ENCODE peak calls at places on chromosomes 13 and 19, in eight cellular contexts. One of them, this sample, is unnamed. For H3K27me3, the result is how much of the 10 kb centered on the place peaks cover.

GRCh38 chr13:113794086-113794485 is 35.1 kb downstream of the TMEM255B start:
- DNase-seq in body of pancreas: no peak
- DNase-seq in HCT116: no peak
- DNase-seq in heart left ventricle: no peak
- DNase-seq in tibial artery: peak
- DNase-seq in IMR-90: no peak
- DNase-seq in PC-3: no peak
- DNase-seq in adrenal gland: no peak
- DNase-seq in this sample: no peak

GRCh38 chr19:3471954-3472655 is 8.2 kb downstream of the SMIM24 start:
- DNase-seq in HCT116: no peak
- DNase-seq in heart left ventricle: peak
- DNase-seq in IMR-90: no peak
- DNase-seq in body of pancreas: peak
- DNase-seq in tibial artery: no peak
- DNase-seq in adrenal gland: no peak
- DNase-seq in PC-3: peak
- DNase-seq in this sample: peak

GRCh38 chr19:55579766-55580621 is 654 bp downstream of the ZNF579 start:
- DNase-seq in IMR-90: peak
- DNase-seq in heart left ventricle: peak
- DNase-seq in HCT116: no peak
- DNase-seq in adrenal gland: no peak
- DNase-seq in body of pancreas: no peak
- DNase-seq in PC-3: peak
- DNase-seq in tibial artery: no peak
- DNase-seq in this sample: peak

GRCh38 chr13:98434060-98434459 is 142.8 kb downstream of the STK24 start:
- DNase-seq in HCT116: no peak
- DNase-seq in tibial artery: no peak
- DNase-seq in body of pancreas: no peak
- DNase-seq in IMR-90: no peak
- DNase-seq in adrenal gland: no peak
- DNase-seq in heart left ventricle: no peak
- DNase-seq in PC-3: no peak
- DNase-seq in this sample: no peak

GRCh38 chr19:4062576-4063368 is 3.9 kb downstream of the ZBTB7A start:
- DNase-seq in IMR-90: no peak
- DNase-seq in heart left ventricle: no peak
- DNase-seq in HCT116: no peak
- DNase-seq in PC-3: no peak
- DNase-seq in body of pancreas: no peak
- DNase-seq in adrenal gland: no peak
- DNase-seq in tibial artery: no peak
- DNase-seq in this sample: no peak

GRCh38 chr13:101291216-101291615 is 125.1 kb downstream of the NALCN start:
- DNase-seq in adrenal gland: no peak
- DNase-seq in PC-3: no peak
- DNase-seq in HCT116: no peak
- DNase-seq in tibial artery: no peak
- DNase-seq in body of pancreas: no peak
- DNase-seq in heart left ventricle: no peak
- DNase-seq in IMR-90: peak
- DNase-seq in this sample: no peak

GRCh38 chr19:39498262-39499081 is at the start of gene DLL3:
- DNase-seq in body of pancreas: no peak
- DNase-seq in IMR-90: peak
- DNase-seq in heart left ventricle: no peak
- DNase-seq in PC-3: peak
- DNase-seq in adrenal gland: no peak
- DNase-seq in tibial artery: no peak
- DNase-seq in HCT116: no peak
- DNase-seq in this sample: no peak

GRCh38 chr13:87667686-87668085 is 3.5 kb upstream of the SLITRK5 start:
- DNase-seq in HCT116: no peak
- DNase-seq in body of pancreas: no peak
- DNase-seq in adrenal gland: no peak
- DNase-seq in tibial artery: no peak
- DNase-seq in PC-3: peak
- DNase-seq in heart left ventricle: no peak
- DNase-seq in IMR-90: no peak
- DNase-seq in this sample: no peak

GRCh38 chr19:1076951-1077350 is 10.0 kb downstream of the ARHGAP45 start:
- DNase-seq in heart left ventricle: peak
- DNase-seq in HCT116: no peak
- DNase-seq in PC-3: peak
- DNase-seq in body of pancreas: peak
- DNase-seq in IMR-90: no peak
- DNase-seq in adrenal gland: no peak
- DNase-seq in tibial artery: no peak
- DNase-seq in this sample: peak

GRCh38 chr13:44012910-44013309 is 133.2 kb downstream of the LACC1 start:
- DNase-seq in tibial artery: no peak
- DNase-seq in adrenal gland: no peak
- DNase-seq in IMR-90: no peak
- DNase-seq in body of pancreas: no peak
- DNase-seq in PC-3: no peak
- DNase-seq in heart left ventricle: no peak
- DNase-seq in HCT116: no peak
- DNase-seq in this sample: no peak

GRCh38 chr19:38647966-38648788 is 728 bp downstream of the ACTN4 start:
- DNase-seq in heart left ventricle: no peak
- DNase-seq in PC-3: no peak
- DNase-seq in body of pancreas: no peak
- DNase-seq in adrenal gland: no peak
- DNase-seq in HCT116: no peak
- DNase-seq in tibial artery: no peak
- DNase-seq in IMR-90: no peak
- DNase-seq in this sample: no peak

GRCh38 chr13:33017410-33017929 is 1.2 kb downstream of the KL start:
- DNase-seq in tibial artery: peak
- DNase-seq in heart left ventricle: peak
- DNase-seq in PC-3: no peak
- DNase-seq in IMR-90: peak
- DNase-seq in adrenal gland: peak
- DNase-seq in HCT116: no peak
- DNase-seq in body of pancreas: peak
- DNase-seq in this sample: peak

GRCh38 chr13:75635621-75636338 is at the start of gene LMO7:
- DNase-seq in PC-3: peak
- DNase-seq in tibial artery: peak
- DNase-seq in adrenal gland: peak
- DNase-seq in heart left ventricle: peak
- DNase-seq in HCT116: no peak
- DNase-seq in IMR-90: peak
- DNase-seq in body of pancreas: peak
- DNase-seq in this sample: peak

GRCh38 chr13:20547479-20547908 is 19.5 kb upstream of the IFT88 start:
- DNase-seq in adrenal gland: no peak
- DNase-seq in heart left ventricle: no peak
- DNase-seq in HCT116: no peak
- DNase-seq in PC-3: no peak
- DNase-seq in body of pancreas: peak
- DNase-seq in tibial artery: no peak
- DNase-seq in IMR-90: no peak
- DNase-seq in this sample: no peak

GRCh38 chr13:76873454-76873853 is 12.8 kb downstream of the KCTD12 start:
- DNase-seq in heart left ventricle: no peak
- DNase-seq in HCT116: no peak
- DNase-seq in body of pancreas: no peak
- DNase-seq in IMR-90: no peak
- DNase-seq in tibial artery: no peak
- DNase-seq in PC-3: no peak
- DNase-seq in adrenal gland: no peak
- DNase-seq in this sample: no peak

GRCh38 chr13:41648314-41648935 is 191.1 kb downstream of the RGCC start:
- DNase-seq in PC-3: peak
- DNase-seq in tibial artery: no peak
- DNase-seq in adrenal gland: no peak
- DNase-seq in HCT116: peak
- DNase-seq in IMR-90: peak
- DNase-seq in heart left ventricle: no peak
- DNase-seq in body of pancreas: no peak
- DNase-seq in this sample: no peak

GRCh38 chr13:48633695-48634094 is 20.0 kb upstream of the CYSLTR2 start:
- DNase-seq in PC-3: no peak
- DNase-seq in tibial artery: no peak
- DNase-seq in HCT116: no peak
- DNase-seq in IMR-90: no peak
- DNase-seq in adrenal gland: no peak
- DNase-seq in body of pancreas: no peak
- DNase-seq in heart left ventricle: no peak
- DNase-seq in this sample: no peak

GRCh38 chr13:71412231-71412630 is 454.8 kb downstream of the DACH1 start:
- DNase-seq in tibial artery: no peak
- DNase-seq in body of pancreas: no peak
- DNase-seq in heart left ventricle: no peak
- DNase-seq in adrenal gland: no peak
- DNase-seq in PC-3: no peak
- DNase-seq in IMR-90: no peak
- DNase-seq in HCT116: no peak
- DNase-seq in this sample: no peak

GRCh38 chr19:10320602-10321416 is 5.0 kb upstream of the FDX2 start:
- DNase-seq in heart left ventricle: no peak
- DNase-seq in PC-3: no peak
- DNase-seq in tibial artery: no peak
- DNase-seq in body of pancreas: no peak
- DNase-seq in adrenal gland: no peak
- DNase-seq in IMR-90: no peak
- DNase-seq in HCT116: no peak
- DNase-seq in this sample: no peak

DNA sequence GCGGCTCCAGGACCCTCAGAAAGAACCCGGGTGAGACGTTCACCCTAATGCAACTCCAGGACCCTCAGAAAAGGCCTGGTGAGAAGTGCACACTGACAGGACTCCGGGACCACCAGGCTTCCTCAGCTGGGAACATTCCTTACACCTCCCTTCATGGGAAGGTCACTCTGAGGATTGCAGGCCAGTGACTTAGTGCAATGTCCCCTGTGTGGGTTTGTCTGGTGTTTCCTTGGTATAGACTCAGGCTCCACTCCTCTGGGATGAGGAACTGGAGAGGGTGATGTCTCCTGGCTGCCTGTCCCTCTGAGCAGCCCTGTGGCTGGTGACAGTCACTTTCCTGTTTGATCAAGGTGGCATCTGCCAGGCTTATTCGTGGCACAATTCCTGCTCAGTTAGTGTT is 49.7 kb downstream of the TEX29 start:
- DNase-seq in tibial artery: no peak
- DNase-seq in heart left ventricle: no peak
- DNase-seq in adrenal gland: no peak
- DNase-seq in body of pancreas: no peak
- DNase-seq in HCT116: no peak
- DNase-seq in IMR-90: no peak
- DNase-seq in PC-3: no peak
- DNase-seq in this sample: no peak
- H3K27me3 ChIP-seq in tibial artery: under half
- H3K27me3 ChIP-seq in heart left ventricle: under half
- H3K27me3 ChIP-seq in adrenal gland: under half
- H3K27me3 ChIP-seq in body of pancreas: under half
- H3K27me3 ChIP-seq in HCT116: under half
- H3K27me3 ChIP-seq in IMR-90: under half
- H3K27me3 ChIP-seq in PC-3: half or more
- H3K27me3 ChIP-seq in this sample: under half

GRCh38 chr19:58304748-58305064 is 471 bp upstream of the ERVK3-1 start:
- DNase-seq in HCT116: no peak
- DNase-seq in adrenal gland: no peak
- DNase-seq in body of pancreas: no peak
- DNase-seq in PC-3: no peak
- DNase-seq in tibial artery: no peak
- DNase-seq in IMR-90: no peak
- DNase-seq in heart left ventricle: no peak
- DNase-seq in this sample: no peak
- H3K27ac ChIP-seq in HCT116: peak
- H3K27ac ChIP-seq in adrenal gland: peak
- H3K27ac ChIP-seq in body of pancreas: peak
- H3K27ac ChIP-seq in PC-3: no peak
- H3K27ac ChIP-seq in tibial artery: peak
- H3K27ac ChIP-seq in IMR-90: no peak
- H3K27ac ChIP-seq in heart left ventricle: peak
- H3K27ac ChIP-seq in this sample: peak

DNA sequence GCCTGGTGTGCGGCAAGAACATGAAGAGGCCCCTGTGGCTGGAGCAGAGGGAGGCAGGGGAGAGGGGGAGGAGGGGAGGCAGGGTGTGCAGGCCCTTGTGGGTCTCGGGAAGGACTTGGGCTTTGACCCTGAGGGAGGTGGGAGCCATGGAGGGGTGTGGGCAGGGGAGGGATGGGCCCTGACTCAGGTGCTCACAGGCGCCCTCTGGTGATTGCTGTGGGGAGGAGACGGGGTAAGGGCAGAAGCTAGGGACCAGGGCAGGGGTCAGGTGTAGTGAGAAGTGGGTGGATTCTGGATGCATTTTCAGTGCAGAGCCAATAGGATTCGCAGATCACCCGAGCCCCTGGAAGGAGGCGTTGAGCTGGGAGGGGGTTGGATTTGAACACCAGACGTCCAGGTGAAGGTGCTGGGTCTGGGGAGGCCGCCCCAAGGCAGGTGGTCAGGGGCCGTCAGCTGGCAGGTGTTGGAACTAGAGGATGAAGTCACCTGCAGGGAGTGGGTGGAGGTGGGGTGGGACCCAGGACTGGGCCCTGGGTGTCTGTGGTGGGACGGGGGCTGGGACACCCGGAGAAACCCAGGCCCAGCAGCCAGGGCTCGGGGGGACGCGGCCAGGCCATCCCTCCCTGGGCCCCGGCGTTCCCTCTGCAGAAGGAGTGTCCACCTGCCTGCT is 185.4 kb downstream of the KDM4B start:
- DNase-seq in heart left ventricle: peak
- DNase-seq in IMR-90: no peak
- DNase-seq in adrenal gland: peak
- DNase-seq in PC-3: peak
- DNase-seq in tibial artery: peak
- DNase-seq in HCT116: no peak
- DNase-seq in body of pancreas: peak
- DNase-seq in this sample: no peak
- TF ChIP-seq CTCF in heart left ventricle: no peak
- TF ChIP-seq CTCF in IMR-90: peak
- TF ChIP-seq CTCF in adrenal gland: peak
- TF ChIP-seq CTCF in PC-3: peak
- TF ChIP-seq CTCF in tibial artery: no peak
- TF ChIP-seq CTCF in HCT116: peak
- TF ChIP-seq CTCF in body of pancreas: peak
- TF ChIP-seq CTCF in this sample: peak

DNA sequence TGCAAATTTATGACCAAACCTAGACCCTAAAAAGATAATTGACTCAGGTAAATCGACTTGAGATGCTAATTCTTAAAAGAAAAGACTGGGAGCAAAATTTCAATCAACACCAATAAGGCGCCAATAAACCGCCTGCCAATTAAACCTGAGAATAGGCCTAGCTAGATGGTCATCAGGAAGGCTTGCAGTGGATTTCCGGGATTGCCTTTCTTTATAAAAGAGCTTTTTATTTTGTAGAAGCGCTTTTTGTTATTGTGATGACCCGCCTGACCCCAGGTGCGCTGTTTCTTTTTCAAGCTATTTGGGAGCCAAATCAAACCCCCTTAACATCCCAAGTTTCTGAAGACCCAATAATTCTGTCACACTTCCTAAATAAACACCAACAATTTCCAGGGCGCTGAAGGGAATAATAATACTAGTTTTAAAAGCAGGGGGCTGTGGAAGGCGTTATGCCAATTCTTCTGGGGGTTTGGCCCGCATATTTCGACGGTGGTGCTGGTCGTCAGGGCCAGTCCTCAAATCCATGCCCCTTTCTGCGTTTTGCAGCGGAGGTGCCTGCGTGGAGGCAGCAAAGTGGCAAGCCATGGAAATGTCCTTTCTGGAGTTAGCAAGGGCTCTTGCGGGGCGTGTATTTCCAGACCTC is 2.9 kb upstream of the ZIC5 start:
- DNase-seq in tibial artery: no peak
- DNase-seq in body of pancreas: no peak
- DNase-seq in IMR-90: no peak
- DNase-seq in adrenal gland: no peak
- DNase-seq in HCT116: no peak
- DNase-seq in PC-3: no peak
- DNase-seq in heart left ventricle: no peak
- DNase-seq in this sample: no peak
- H3K27me3 ChIP-seq in tibial artery: half or more
- H3K27me3 ChIP-seq in body of pancreas: under half
- H3K27me3 ChIP-seq in IMR-90: half or more
- H3K27me3 ChIP-seq in adrenal gland: half or more
- H3K27me3 ChIP-seq in HCT116: under half
- H3K27me3 ChIP-seq in PC-3: half or more
- H3K27me3 ChIP-seq in heart left ventricle: half or more
- H3K27me3 ChIP-seq in this sample: half or more

This sample was measured in heart right ventricle.